ENCODE peak calls at places on chromosomes 12 and 14, in seven cellular contexts. I is C1 segment of cervical spinal cord, E is esophagus squamous epithelium, Q is progenitor cell of endocrine pancreas, Y is amniotic epithelial cell, R is T-cell, Z is GM23248. U is an unnamed sample.

GRCh38 chr12:85310456-85311076 is 30.5 kb downstream of the ALX1 start:
- DNase-seq in R (no peak), Q (no peak), E (no peak), Z (peak; percentile 26), Y (peak; percentile 8), I (no peak), U (peak; percentile 10)

GRCh38 chr12:106914796-106915634 is 40.7 kb upstream of the TMEM263 start:
- DNase-seq in Q (no peak), R (no peak), E (no peak), I (no peak), Y (no peak), Z (no peak), U (no peak)

GRCh38 chr12:69739287-69740191 is 879 bp downstream of the RAB3IP start:
- DNase-seq in I (peak; percentile 26), Q (peak; percentile 59), R (peak; percentile 62), Y (peak; percentile 67), E (no peak), Z (peak; percentile 51), U (peak; percentile 75)

GRCh38 chr12:63976902-63977395 is 132.4 kb downstream of the SRGAP1 start:
- DNase-seq in Y (no peak), Q (no peak), I (no peak), R (no peak), E (no peak), Z (no peak), U (no peak)

GRCh38 chr14:94001501-94002396 is 4.6 kb downstream of the CCDC197 start:
- DNase-seq in E (no peak), Z (peak; percentile 84), Y (peak; percentile 50), Q (peak; percentile 32), I (peak; percentile 18), R (peak; percentile 40), U (peak; percentile 78)

GRCh38 chr12:52081263-52081733 is 1.8 kb downstream of the SMIM41 start:
- DNase-seq in Y (no peak), R (peak; percentile 14), E (no peak), Q (no peak), I (no peak), Z (no peak), U (no peak)

GRCh38 chr12:78167510-78167909 is 336.8 kb downstream of the NAV3 start:
- DNase-seq in E (no peak), Y (no peak), Q (no peak), R (no peak), I (no peak), Z (no peak), U (peak; percentile 15)

GRCh38 chr12:113555226-113555625 is 83.6 kb upstream of the LHX5 start:
- DNase-seq in Y (no peak), I (no peak), E (no peak), Q (no peak), Z (no peak), R (no peak), U (no peak)

GRCh38 chr14:104547310-104547997 is 32.1 kb upstream of the C14orf180 start:
- DNase-seq in I (no peak), Q (no peak), Y (no peak), Z (no peak), R (no peak), E (no peak), U (no peak)

GRCh38 chr12:24560192-24560591 is 388.7 kb downstream of the BCAT1 start:
- DNase-seq in E (no peak), R (no peak), Y (peak; percentile 42), I (no peak), Z (no peak), Q (no peak), U (no peak)

GRCh38 chr12:66103011-66103913 is 27.3 kb downstream of the LLPH start:
- DNase-seq in Z (peak; percentile 33), Y (no peak), I (no peak), E (no peak), R (no peak), Q (no peak), U (peak; percentile 20)

GRCh38 chr12:25436206-25436912 is 116.7 kb downstream of the LMNTD1 start:
- DNase-seq in R (no peak), I (no peak), Y (peak; percentile 81), Z (peak; percentile 88), Q (no peak), E (no peak), U (peak; percentile 76)

GRCh38 chr14:91835920-91836843 is 31.2 kb downstream of the TC2N start:
- DNase-seq in Z (peak; percentile 20), R (peak; percentile 80), E (no peak), Q (peak; percentile 88), Y (peak; percentile 2), I (no peak), U (peak; percentile 91)

GRCh38 chr14:101558739-101559240 is 2.5 kb upstream of the DIO3 start:
- DNase-seq in Y (no peak), R (no peak), E (no peak), Q (no peak), Z (no peak), I (no peak), U (no peak)

GRCh38 chr14:67717048-67717447 is 15.4 kb downstream of the RDH12 start:
- DNase-seq in I (no peak), R (no peak), Y (no peak), E (no peak), Q (no peak), Z (no peak), U (no peak)

GRCh38 chr12:113818833-113819232 is 147.3 kb downstream of the RBM19 start:
- DNase-seq in R (no peak), Q (peak; percentile 16), I (no peak), Z (peak; percentile 14), E (no peak), Y (peak; percentile 5), U (no peak)

GRCh38 chr12:99453831-99454538 is 193.6 kb upstream of the GARIN6 start:
- DNase-seq in E (no peak), R (no peak), Z (peak; percentile 23), Y (no peak), Q (no peak), I (no peak), U (no peak)

GRCh38 chr14:20332946-20333782 is at the start of gene CCNB1IP1:
- DNase-seq in R (peak; percentile 34), I (peak; percentile 22), Y (peak; percentile 92), Z (peak; percentile 86), Q (peak; percentile 14), E (no peak), U (peak; percentile 94)

GRCh38 chr12:124763594-124763979 is 100.1 kb downstream of the SCARB1 start:
- DNase-seq in E (no peak), R (no peak), Q (no peak), I (no peak), Y (no peak), Z (no peak), U (no peak)

GRCh38 chr12:109430244-109430643 is 46.9 kb downstream of the KCTD10 start:
- DNase-seq in Q (no peak), E (no peak), Y (no peak), R (no peak), I (no peak), Z (no peak), U (no peak)

U was measured in epithelial cell of esophagus.